ENCODE peak calls at places on chromosome 2, in eight cellular contexts. L is uterus, Q is H54, F is esophagus squamous epithelium, V is body of pancreas, M is GM12878, Z is HCT116, W is heart left ventricle. R is an unnamed sample.

GRCh38 chr2:60216452-60216995 is 336.9 kb downstream of the BCL11A start:
- DNase-seq in Q (no peak), W (no peak), M (no peak), F (no peak), Z (no peak), V (no peak), L (no peak), R (no peak)

GRCh38 chr2:212005077-212005671 is 533.4 kb downstream of the ERBB4 start:
- DNase-seq in F (no peak), V (no peak), Z (peak), L (no peak), M (no peak), Q (no peak), W (no peak), R (peak)

GRCh38 chr2:237629739-237630138 is 2.4 kb downstream of the LRRFIP1 start:
- DNase-seq in V (no peak), Z (no peak), F (no peak), Q (peak), L (no peak), W (no peak), M (no peak), R (no peak)

GRCh38 chr2:171579481-171579880 is 57.2 kb downstream of the CYBRD1 start:
- DNase-seq in L (no peak), Q (peak), M (no peak), V (no peak), W (no peak), F (no peak), Z (no peak), R (no peak)

GRCh38 chr2:239164281-239164871 is 236.4 kb downstream of the HDAC4 start:
- DNase-seq in Z (no peak), Q (no peak), F (no peak), V (no peak), M (no peak), W (no peak), L (no peak), R (no peak)

GRCh38 chr2:207619764-207620203 is 5.4 kb downstream of the METTL21A start:
- DNase-seq in Q (no peak), L (no peak), F (no peak), W (no peak), V (no peak), Z (no peak), M (no peak), R (no peak)

GRCh38 chr2:120812866-120813265 is 77.2 kb downstream of the GLI2 start:
- DNase-seq in L (no peak), V (no peak), Z (no peak), Q (no peak), F (no peak), M (no peak), W (no peak), R (no peak)

GRCh38 chr2:223877771-223878410 is 40.5 kb upstream of the AP1S3 start:
- DNase-seq in V (no peak), L (no peak), M (no peak), W (no peak), F (no peak), Z (no peak), Q (no peak), R (no peak)

GRCh38 chr2:146547236-146547635 is 1297.6 kb upstream of the ACVR2A start:
- DNase-seq in Z (no peak), V (no peak), W (no peak), L (no peak), M (no peak), Q (no peak), F (no peak), R (no peak)

GRCh38 chr2:43948370-43948769 is 47.4 kb downstream of the LRPPRC start:
- DNase-seq in L (no peak), Z (no peak), W (no peak), F (no peak), M (no peak), Q (no peak), V (no peak), R (no peak)

GRCh38 chr2:173076557-173077345 is 1.1 kb downstream of the MAP3K20 start:
- DNase-seq in V (peak), Z (no peak), Q (no peak), M (peak), F (no peak), W (peak), L (peak), R (peak)

GRCh38 chr2:64699712-64700111 is 46.0 kb upstream of the SERTAD2 start:
- DNase-seq in W (no peak), M (peak), V (no peak), F (no peak), Z (no peak), L (no peak), Q (no peak), R (no peak)

GRCh38 chr2:102848366-102848839 is 86.6 kb downstream of the TMEM182 start:
- DNase-seq in M (no peak), V (peak), Q (peak), L (peak), Z (no peak), F (no peak), W (peak), R (peak)

DNA sequence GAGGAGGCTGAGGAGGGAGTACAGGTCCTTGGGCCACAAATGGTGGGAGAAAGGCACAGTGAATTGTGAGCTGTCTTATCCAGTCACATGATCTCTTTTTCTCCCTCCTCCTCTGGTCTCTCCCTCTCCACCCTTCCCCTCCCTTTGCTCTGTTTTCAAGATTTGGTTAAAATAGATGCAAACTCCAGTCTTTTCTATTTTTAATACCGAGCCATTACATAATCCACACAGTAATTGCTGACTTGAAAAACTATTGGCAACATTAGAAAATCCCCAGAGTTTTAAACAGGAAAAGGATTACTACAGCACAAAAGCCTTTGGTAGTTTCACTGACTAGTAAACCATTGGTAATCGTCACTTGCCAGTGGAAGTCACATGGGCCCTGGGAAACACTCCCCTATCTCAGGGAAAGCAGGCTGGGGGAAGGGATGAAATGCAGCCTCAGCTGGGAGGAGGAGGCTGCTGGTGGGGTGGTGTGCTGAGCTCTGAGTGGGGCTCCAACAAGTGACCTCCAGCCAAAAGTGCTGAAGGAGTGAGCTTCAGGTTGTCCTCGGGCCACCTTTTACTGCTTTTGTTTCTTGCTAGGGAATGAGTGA is 57.4 kb upstream of the PCBP1 start:
- DNase-seq in F (no peak), V (peak), M (no peak), L (peak), Z (no peak), Q (peak), W (peak), R (peak)
- TF ChIP-seq POLR2A in F (peak), V (no peak), M (no peak), L (peak), Z (no peak), Q (no peak), W (no peak), R (no peak)

GRCh38 chr2:25618676-25619075 is 54.7 kb downstream of the DTNB start:
- DNase-seq in Q (peak), M (no peak), L (no peak), F (no peak), Z (peak), W (no peak), V (no peak), R (no peak)

GRCh38 chr2:25615920-25616319 is 57.5 kb downstream of the DTNB start:
- DNase-seq in W (no peak), L (no peak), V (no peak), Z (no peak), M (no peak), Q (no peak), F (no peak), R (no peak)

GRCh38 chr2:25619187-25619586 is 54.2 kb downstream of the DTNB start:
- DNase-seq in L (no peak), F (no peak), M (no peak), W (no peak), Q (no peak), V (no peak), Z (no peak), R (no peak)

GRCh38 chr2:25620077-25620476 is 53.3 kb downstream of the DTNB start:
- DNase-seq in Q (no peak), W (no peak), M (no peak), Z (no peak), V (no peak), L (no peak), F (no peak), R (no peak)

GRCh38 chr2:25617948-25618646 is 55.3 kb downstream of the DTNB start:
- DNase-seq in M (no peak), W (peak), Z (no peak), L (no peak), V (no peak), Q (peak), F (no peak), R (peak)
- TF ChIP-seq POLR2A in M (no peak), W (no peak), Z (no peak), L (no peak), V (no peak), Q (no peak), F (no peak), R (no peak)

DNA sequence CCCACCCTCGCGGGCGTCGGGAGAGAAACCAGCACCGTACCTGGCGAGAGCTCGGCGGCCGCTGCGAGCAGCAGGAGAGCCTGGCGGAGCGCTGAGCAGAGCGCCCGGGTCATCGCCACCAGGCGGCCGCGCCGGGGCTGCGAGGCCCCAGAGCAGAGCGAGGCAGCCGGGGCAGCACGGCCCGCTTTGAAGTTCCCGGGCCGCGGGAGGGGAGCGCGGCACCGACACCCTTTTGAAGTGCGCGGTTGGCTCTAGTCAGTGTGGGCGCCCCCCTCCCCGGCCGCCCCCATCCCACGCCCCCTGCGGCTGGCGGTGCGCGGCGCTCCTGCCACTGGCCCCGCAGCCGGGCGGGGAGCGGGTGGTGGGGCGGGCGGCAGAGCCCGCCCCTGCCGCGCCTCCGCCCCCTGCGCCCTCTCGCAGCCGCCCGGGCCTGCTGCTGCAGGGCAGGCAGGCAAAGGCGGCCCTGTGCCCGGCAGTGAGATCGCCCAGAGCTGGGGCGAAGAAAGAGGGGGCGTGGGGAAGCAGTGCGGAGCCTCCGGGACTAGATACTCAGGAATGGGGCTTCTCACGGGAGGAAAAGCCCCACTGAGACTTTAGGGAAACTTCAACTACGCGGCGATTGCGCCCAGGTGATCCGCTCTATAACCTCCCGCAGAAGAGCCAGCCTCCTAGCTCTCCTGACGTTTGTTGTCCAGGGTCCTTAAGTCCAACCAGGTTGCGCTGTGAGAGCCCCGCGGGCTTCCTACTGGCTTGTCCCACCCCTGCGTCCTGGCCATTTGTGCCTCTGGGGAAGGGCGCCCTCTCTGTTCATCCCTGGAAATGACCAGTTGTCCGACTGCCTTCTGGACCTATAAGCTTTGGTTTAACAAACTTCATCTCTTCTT is at the start of gene ACVR1C:
- DNase-seq in V (peak), M (no peak), L (peak), Z (peak), W (peak), Q (peak), F (no peak), R (peak)
- TF ChIP-seq POLR2A in V (peak), M (no peak), L (no peak), Z (peak), W (no peak), Q (no peak), F (no peak), R (no peak)

GRCh38 chr2:107511970-107512789 is 314.5 kb upstream of the RGPD4 start:
- DNase-seq in Z (no peak), F (no peak), L (no peak), V (no peak), W (no peak), M (no peak), Q (no peak), R (peak)
- TF ChIP-seq POLR2A in Z (no peak), F (no peak), L (no peak), V (no peak), W (no peak), M (no peak), Q (no peak), R (no peak)

GRCh38 chr2:241859436-241860183 is 916 bp upstream of the PDCD1 start:
- DNase-seq in W (peak), V (no peak), L (peak), M (no peak), Q (no peak), Z (no peak), F (no peak), R (no peak)
- TF ChIP-seq POLR2A in W (peak), V (no peak), L (no peak), M (peak), Q (no peak), Z (no peak), F (no peak), R (no peak)

GRCh38 chr2:191167766-191168165 is 17.0 kb upstream of the STAT4 start:
- DNase-seq in Q (no peak), L (no peak), W (no peak), M (no peak), Z (no peak), V (no peak), F (no peak), R (no peak)
- TF ChIP-seq POLR2A in Q (no peak), L (no peak), W (no peak), M (no peak), Z (no peak), V (no peak), F (no peak), R (no peak)

R was measured in thyroid gland.